ENCODE peak calls at places on chromosomes 11 and 22, in six cellular contexts. E is prostate gland, Y is A673, X is RWPE2, R is neural progenitor cell, M is OCI-LY7. U is an unnamed sample.

GRCh38 chr11:95016133-95016532 is 8.9 kb upstream of the KDM4E start:
- DNase-seq in E (no peak), Y (no peak), X (no peak), R (no peak), M (no peak), U (no peak)

GRCh38 chr22:44916281-44917231 is 93.2 kb downstream of the PHF21B start:
- DNase-seq in E (no peak), Y (no peak), X (peak; percentile 42), R (no peak), M (no peak), U (no peak)

GRCh38 chr11:134951305-134951700 is 539.3 kb upstream of the B3GAT1 start:
- DNase-seq in E (no peak), Y (peak; percentile 20), X (no peak), R (no peak), M (no peak), U (peak; percentile 89)

GRCh38 chr22:24585927-24586546 is 6.8 kb downstream of the LRRC75B start:
- DNase-seq in E (no peak), Y (no peak), X (no peak), R (no peak), M (no peak), U (no peak)

GRCh38 chr11:96242191-96242845 is 100.7 kb downstream of the MAML2 start:
- DNase-seq in E (no peak), Y (peak; percentile 58), X (no peak), R (peak; percentile 16), M (peak; percentile 21), U (peak; percentile 61)

GRCh38 chr11:38867338-38867737 is 2269.3 kb upstream of the RAG2 start:
- DNase-seq in E (no peak), Y (no peak), X (no peak), R (no peak), M (no peak), U (no peak)

GRCh38 chr22:32353292-32353691 is 4.4 kb upstream of the RFPL3 start:
- DNase-seq in E (no peak), Y (no peak), X (no peak), R (no peak), M (no peak), U (no peak)

GRCh38 chr11:109957601-109958000 is 135.6 kb upstream of the ZC3H12C start:
- DNase-seq in E (no peak), Y (no peak), X (no peak), R (no peak), M (no peak), U (no peak)

GRCh38 chr11:1839924-1840779 is 1.4 kb downstream of the TNNI2 start:
- DNase-seq in E (no peak), Y (no peak), X (no peak), R (no peak), M (peak; percentile 84), U (no peak)

GRCh38 chr11:119472186-119472855 is 49.3 kb upstream of the THY1 start:
- DNase-seq in E (no peak), Y (no peak), X (no peak), R (no peak), M (no peak), U (peak; percentile 53)

GRCh38 chr11:68658661-68659060 is 25.7 kb upstream of the GAL start:
- DNase-seq in E (no peak), Y (no peak), X (no peak), R (no peak), M (no peak), U (peak; percentile 47)

GRCh38 chr11:35622070-35622469 is 3.8 kb downstream of the FJX1 start:
- DNase-seq in E (peak; percentile 53), Y (peak; percentile 82), X (no peak), R (peak; percentile 34), M (no peak), U (peak; percentile 65)

DNA sequence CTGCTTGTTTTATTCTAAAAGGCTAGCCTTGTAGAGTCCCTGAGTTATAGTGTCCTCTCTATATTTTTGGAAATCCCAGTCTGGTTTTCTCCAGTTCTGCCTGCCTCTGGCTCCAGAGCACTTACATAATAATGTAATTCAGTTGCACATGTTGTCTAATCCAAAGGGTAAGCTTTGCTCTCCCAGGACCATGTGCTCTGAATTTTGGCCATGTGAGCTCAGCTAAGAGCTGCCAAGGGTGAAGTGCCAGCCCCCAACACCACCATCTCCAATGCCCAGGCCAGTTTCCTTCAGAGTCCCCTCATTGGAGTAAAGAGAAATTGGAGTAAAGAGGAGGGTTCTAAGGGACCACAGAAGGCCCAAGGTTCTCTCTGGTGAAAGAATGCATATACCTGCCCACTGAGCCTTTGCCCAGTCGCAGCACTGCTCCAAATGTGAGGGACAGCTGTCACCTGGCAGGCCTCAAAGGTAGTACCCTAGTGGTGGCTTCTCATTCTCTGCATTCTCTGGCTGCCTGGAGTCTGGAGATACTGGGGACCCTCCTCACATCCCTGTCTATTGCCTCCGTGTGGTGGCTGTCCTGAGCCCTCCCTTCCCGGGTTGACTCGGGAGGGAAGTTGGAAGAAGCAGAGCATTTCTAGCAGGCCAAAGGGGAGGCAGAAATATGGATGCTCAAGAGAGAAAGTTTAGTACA is 4.9 kb downstream of the CRY2 start:
- DNase-seq in E (no peak), Y (no peak), X (no peak), R (no peak), M (no peak), U (no peak)
- TF ChIP-seq CTCF in E (no peak), Y (peak; percentile 13), X (no peak), R (no peak), M (no peak), U (no peak)

DNA sequence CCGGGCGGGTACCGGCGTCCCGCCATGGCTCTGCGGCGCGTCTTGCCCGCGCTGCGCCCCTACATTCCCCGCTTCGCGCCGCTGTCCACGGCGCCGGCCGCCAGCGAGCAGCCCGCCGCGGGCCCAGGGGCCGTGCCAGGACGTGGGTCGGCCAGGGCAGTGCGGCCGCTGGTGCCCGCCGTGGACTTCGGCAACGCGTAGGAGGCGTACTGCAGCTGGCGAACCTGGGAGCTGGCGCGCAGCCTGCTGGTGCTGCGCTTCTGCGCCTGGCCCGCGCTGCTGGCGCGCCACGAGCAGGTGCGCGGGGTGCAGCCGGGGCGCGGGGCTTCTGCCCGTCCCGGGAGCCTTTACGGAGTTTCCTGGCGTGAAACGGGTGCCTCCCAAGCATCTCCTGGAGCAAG is 20.1 kb downstream of the DGCR6L start:
- DNase-seq in E (no peak), Y (no peak), X (no peak), R (no peak), M (no peak), U (peak; percentile 26)
- H3K4me3 ChIP-seq in E (peak overlapping the region; percentile 46), Y (peak overlapping the region; percentile 54), X (peak overlapping the region; percentile 37), R (peak overlapping the region; percentile 50), M (peak overlapping the region; percentile 70), U (peak overlapping the region; percentile 45)

DNA sequence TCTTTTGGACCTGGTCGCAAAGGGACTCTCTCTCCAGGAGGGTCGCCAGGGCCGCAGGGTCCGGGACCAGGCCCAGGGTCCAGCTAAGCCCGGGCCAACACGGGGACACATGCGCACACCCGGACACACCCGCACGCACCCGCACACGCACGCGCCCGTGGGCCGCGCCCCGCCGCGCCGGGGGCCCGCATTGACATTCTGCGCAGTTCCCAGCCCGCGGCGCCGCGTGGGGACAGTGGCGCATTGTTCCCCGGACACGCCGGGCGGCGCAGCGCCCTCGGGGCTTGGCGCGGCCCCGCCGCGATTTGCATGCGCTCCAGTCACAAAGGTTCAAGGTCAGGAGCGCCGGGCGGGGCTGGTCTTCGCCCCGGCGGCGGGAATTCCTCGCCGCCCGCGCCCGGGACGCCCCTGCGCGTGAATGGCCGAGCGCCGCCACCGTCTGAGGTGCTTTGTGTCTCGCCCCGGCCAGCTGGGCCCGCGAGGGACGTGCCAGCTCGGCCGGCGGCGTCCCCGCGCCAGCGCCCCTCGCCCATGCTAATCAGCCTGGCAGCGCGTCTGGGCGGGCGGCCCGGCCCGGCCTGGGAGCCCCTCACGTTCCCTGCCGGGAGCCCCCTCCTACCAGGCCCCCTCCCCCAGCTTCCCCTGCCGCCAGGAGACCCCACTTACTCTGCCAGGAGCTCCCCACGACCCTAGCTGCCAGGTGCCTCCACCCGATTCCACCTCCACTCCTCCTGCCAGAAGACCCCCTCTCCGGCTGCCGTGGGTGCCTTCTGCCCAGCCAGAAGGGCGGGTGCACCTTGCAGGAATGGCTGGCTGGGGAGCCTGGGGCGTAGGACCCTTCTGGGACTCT is 50.5 kb upstream of the WNT7B start:
- DNase-seq in E (no peak), Y (no peak), X (no peak), R (peak; percentile 44), M (peak; percentile 22), U (no peak)
- TF ChIP-seq CTCF in E (no peak), Y (no peak), X (no peak), R (no peak), M (no peak), U (no peak)

DNA sequence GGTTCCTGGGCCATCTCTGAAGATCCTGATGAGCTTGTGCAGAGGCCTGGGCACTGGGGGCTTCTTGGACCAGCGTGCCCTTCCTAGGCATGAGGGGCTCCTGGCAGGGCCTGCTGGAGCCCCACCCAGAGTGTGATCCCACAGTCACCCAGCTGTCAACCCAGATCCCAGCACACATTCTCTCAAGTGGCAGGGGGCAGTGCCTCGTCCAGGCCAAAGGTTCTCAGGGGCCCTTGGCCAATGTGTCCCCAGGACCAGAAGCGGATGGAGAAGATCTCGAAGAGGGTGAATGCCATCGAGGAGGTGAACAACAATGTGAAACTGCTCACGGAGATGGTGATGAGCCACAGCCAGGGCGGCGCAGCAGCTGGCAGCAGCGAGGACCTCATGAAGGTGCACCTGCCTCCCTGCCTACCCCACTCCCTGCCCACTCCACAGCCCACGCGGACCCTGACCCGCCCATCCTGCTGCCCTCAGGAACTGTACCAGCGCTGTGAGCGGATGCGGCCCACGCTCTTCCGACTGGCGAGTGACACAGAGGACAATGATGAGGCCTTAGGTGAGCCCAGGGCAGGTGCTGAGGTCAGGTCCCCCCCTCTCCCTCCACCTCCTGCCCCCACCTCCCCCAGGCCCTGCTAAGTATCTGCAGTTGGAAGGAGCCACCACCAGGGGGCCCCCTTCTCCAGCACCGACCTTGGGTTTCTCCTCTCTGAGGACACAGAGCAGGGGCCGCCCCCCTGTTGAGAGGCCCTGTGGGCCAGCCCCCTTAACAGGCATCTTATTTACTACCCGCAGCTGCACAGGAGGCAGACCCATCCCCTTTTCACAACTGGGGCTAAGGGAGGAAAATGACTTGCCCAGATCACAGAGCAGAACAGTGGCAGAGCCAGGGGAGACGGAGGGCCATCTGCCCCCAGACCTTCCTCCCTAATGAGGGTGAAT is 14.7 kb downstream of the GGA1 start:
- DNase-seq in E (no peak), Y (peak; percentile 65), X (no peak), R (peak; percentile 86), M (peak; percentile 79), U (no peak)
- H3K4me3 ChIP-seq in E (no peak overlapping the region), Y (no peak overlapping the region), X (no peak overlapping the region), R (no peak overlapping the region), M (no peak overlapping the region), U (no peak overlapping the region)

GRCh38 chr11:75273331-75273988 is 32.9 kb downstream of the TPBGL start:
- DNase-seq in E (no peak), Y (no peak), X (peak; percentile 32), R (no peak), M (no peak), U (no peak)

GRCh38 chr11:75272391-75272790 is 31.8 kb downstream of the TPBGL start:
- DNase-seq in E (no peak), Y (no peak), X (peak; percentile 19), R (no peak), M (no peak), U (no peak)

GRCh38 chr11:75273989-75274391 is 33.4 kb downstream of the TPBGL start:
- DNase-seq in E (no peak), Y (no peak), X (peak; percentile 36), R (no peak), M (no peak), U (no peak)

GRCh38 chr11:75271730-75272129 is 31.2 kb downstream of the TPBGL start:
- DNase-seq in E (no peak), Y (no peak), X (peak; percentile 23), R (no peak), M (no peak), U (no peak)

GRCh38 chr11:75272821-75273301 is 32.3 kb downstream of the TPBGL start:
- DNase-seq in E (no peak), Y (no peak), X (peak; percentile 27), R (no peak), M (no peak), U (no peak)
- TF ChIP-seq CTCF in E (no peak), Y (no peak), X (no peak), R (no peak), M (no peak), U (no peak)